ENCODE peak calls at places on chromosomes 3 and 15, in ten cellular contexts. P is GM23338; D is T-helper 1 cell; F is H9; Y is CD4-positive, alpha-beta memory T cell; K is AG04450; V is NB4; H is cardiac fibroblast; J is EL; Z is small intestine. R is an unnamed sample.

GRCh38 chr3:45608885-45609284 is 14.3 kb downstream of the LIMD1 start:
- DNase-seq in P (no peak), D (no peak), F (no peak), Y (no peak), K (no peak), V (no peak), H (peak), J (peak), Z (no peak), R (no peak)

GRCh38 chr3:141063831-141064230 is 12.7 kb downstream of the SPSB4 start:
- DNase-seq in P (no peak), D (no peak), F (peak), Y (no peak), K (no peak), V (peak), H (no peak), J (no peak), Z (no peak), R (no peak)

GRCh38 chr15:63276342-63277043 is 912 bp upstream of the APH1B start:
- DNase-seq in P (no peak), D (no peak), F (no peak), Y (no peak), K (no peak), V (peak), H (no peak), J (no peak), Z (no peak), R (no peak)

GRCh38 chr15:73322665-73323373 is 45.9 kb downstream of the HCN4 start:
- DNase-seq in P (no peak), D (no peak), F (no peak), Y (no peak), K (no peak), V (no peak), H (no peak), J (no peak), Z (no peak), R (no peak)

GRCh38 chr3:62923092-62923491 is 47.9 kb upstream of the CADPS start:
- DNase-seq in P (no peak), D (no peak), F (no peak), Y (no peak), K (no peak), V (no peak), H (no peak), J (no peak), Z (peak), R (no peak)

GRCh38 chr3:171753665-171754408 is 56.4 kb downstream of the PLD1 start:
- DNase-seq in P (no peak), D (no peak), F (no peak), Y (no peak), K (peak), V (no peak), H (peak), J (peak), Z (no peak), R (no peak)

GRCh38 chr15:82263350-82263749 is 732 bp downstream of the SAXO2 start:
- DNase-seq in P (peak), D (no peak), F (no peak), Y (no peak), K (no peak), V (no peak), H (no peak), J (no peak), Z (peak), R (no peak)

GRCh38 chr3:192901435-192901834 is 16.2 kb downstream of the MB21D2 start:
- DNase-seq in P (no peak), D (no peak), F (no peak), Y (no peak), K (peak), V (no peak), H (peak), J (peak), Z (peak), R (no peak)

GRCh38 chr3:37739579-37740290 is 121.9 kb upstream of the CTDSPL start:
- DNase-seq in P (no peak), D (no peak), F (no peak), Y (no peak), K (no peak), V (no peak), H (no peak), J (no peak), Z (no peak), R (no peak)

GRCh38 chr15:94263341-94264273 is 32.2 kb downstream of the MCTP2 start:
- DNase-seq in P (no peak), D (no peak), F (no peak), Y (no peak), K (no peak), V (peak), H (peak), J (no peak), Z (no peak), R (no peak)

GRCh38 chr15:93246266-93247242 is 157.5 kb upstream of the RGMA start:
- DNase-seq in P (no peak), D (no peak), F (no peak), Y (no peak), K (no peak), V (no peak), H (no peak), J (no peak), Z (no peak), R (no peak)

GRCh38 chr3:196810963-196811581 is 56.6 kb upstream of the SENP5 start:
- DNase-seq in P (no peak), D (no peak), F (no peak), Y (no peak), K (no peak), V (no peak), H (no peak), J (no peak), Z (no peak), R (no peak)

GRCh38 chr3:11582123-11582968 is 61.4 kb downstream of the VGLL4 start:
- DNase-seq in P (peak), D (no peak), F (peak), Y (no peak), K (peak), V (no peak), H (peak), J (peak), Z (peak), R (no peak)

GRCh38 chr15:57253082-57253481 is 123.2 kb upstream of the CGNL1 start:
- DNase-seq in P (peak), D (no peak), F (no peak), Y (no peak), K (no peak), V (peak), H (no peak), J (no peak), Z (no peak), R (no peak)

GRCh38 chr3:196992461-196993065 is 23.9 kb upstream of the PIGZ start:
- DNase-seq in P (no peak), D (no peak), F (no peak), Y (no peak), K (no peak), V (no peak), H (no peak), J (no peak), Z (no peak), R (no peak)

GRCh38 chr3:115401298-115401697 is 222.0 kb upstream of the GAP43 start:
- DNase-seq in P (no peak), D (no peak), F (no peak), Y (no peak), K (peak), V (no peak), H (peak), J (peak), Z (no peak), R (no peak)

GRCh38 chr3:146250449-146251382 is at the start of gene PLSCR4:
- DNase-seq in P (peak), D (no peak), F (peak), Y (no peak), K (peak), V (no peak), H (peak), J (peak), Z (peak), R (peak)

GRCh38 chr15:25703726-25704125 is 159.4 kb downstream of the ATP10A start:
- DNase-seq in P (no peak), D (no peak), F (no peak), Y (no peak), K (no peak), V (no peak), H (no peak), J (no peak), Z (no peak), R (no peak)

GRCh38 chr3:16513141-16514020 is at the start of gene RFTN1:
- DNase-seq in P (peak), D (no peak), F (peak), Y (peak), K (peak), V (peak), H (peak), J (peak), Z (no peak), R (peak)

GRCh38 chr3:14057701-14058100 is 67.0 kb downstream of the CHCHD4 start:
- DNase-seq in P (no peak), D (no peak), F (no peak), Y (no peak), K (no peak), V (no peak), H (no peak), J (no peak), Z (peak), R (no peak)

GRCh38 chr3:10389995-10390394 is 69.1 kb upstream of the SEC13 start:
- DNase-seq in P (no peak), D (no peak), F (no peak), Y (no peak), K (no peak), V (peak), H (no peak), J (no peak), Z (no peak), R (no peak)

GRCh38 chr15:90876046-90876445 is 7.7 kb downstream of the FURIN start:
- DNase-seq in P (no peak), D (no peak), F (no peak), Y (no peak), K (no peak), V (no peak), H (no peak), J (no peak), Z (no peak), R (no peak)

GRCh38 chr3:134161817-134162396 is 88.8 kb downstream of the RYK start:
- DNase-seq in P (peak), D (no peak), F (peak), Y (no peak), K (no peak), V (no peak), H (no peak), J (no peak), Z (no peak), R (no peak)

GRCh38 chr3:73727117-73727802 is 102.5 kb upstream of the PDZRN3 start:
- DNase-seq in P (peak), D (no peak), F (peak), Y (no peak), K (no peak), V (no peak), H (peak), J (peak), Z (no peak), R (no peak)

GRCh38 chr3:55676643-55677042 is 189.5 kb upstream of the WNT5A start:
- DNase-seq in P (no peak), D (no peak), F (no peak), Y (no peak), K (no peak), V (no peak), H (no peak), J (no peak), Z (no peak), R (no peak)

GRCh38 chr15:73907018-73907394 is 19.3 kb upstream of the LOXL1 start:
- DNase-seq in P (no peak), D (no peak), F (no peak), Y (no peak), K (no peak), V (peak), H (no peak), J (no peak), Z (no peak), R (no peak)